ENCODE peak calls at places on chromosomes 3 and 15, in five cellular contexts. W, Y, Z, I and K are unnamed samples.

GRCh38 chr3:155404486-155404885 is 111.0 kb upstream of the STRIT1 start:
- DNase-seq in W (no peak), Y (no peak), Z (no peak), I (no peak), K (no peak)

GRCh38 chr3:111808439-111808838 is 50.6 kb upstream of the PHLDB2 start:
- DNase-seq in W (no peak), Y (no peak), Z (no peak), I (no peak), K (no peak)

GRCh38 chr3:63862804-63863149 is 828 bp downstream of the THOC7 start:
- DNase-seq in W (no peak), Y (no peak), Z (peak), I (no peak), K (no peak)

GRCh38 chr3:112303811-112304325 is 9.9 kb upstream of the SLC9C1 start:
- DNase-seq in W (no peak), Y (no peak), Z (no peak), I (no peak), K (no peak)

GRCh38 chr3:197546307-197547085 is 9.3 kb downstream of the BDH1 start:
- DNase-seq in W (no peak), Y (no peak), Z (no peak), I (no peak), K (no peak)

GRCh38 chr15:38547255-38547997 is 17.2 kb downstream of the RASGRP1 start:
- DNase-seq in W (no peak), Y (no peak), Z (no peak), I (peak), K (no peak)

GRCh38 chr3:101039285-101039684 is 46.1 kb upstream of the ABI3BP start:
- DNase-seq in W (no peak), Y (no peak), Z (no peak), I (no peak), K (no peak)

GRCh38 chr15:37517506-37517905 is 416.9 kb upstream of the TMCO5A start:
- DNase-seq in W (no peak), Y (no peak), Z (no peak), I (no peak), K (no peak)

GRCh38 chr15:40633178-40633577 is 39.1 kb downstream of the KNL1 start:
- DNase-seq in W (no peak), Y (no peak), Z (no peak), I (no peak), K (no peak)

GRCh38 chr3:166060789-166061479 is 223.7 kb upstream of the BCHE start:
- DNase-seq in W (no peak), Y (no peak), Z (no peak), I (no peak), K (no peak)

GRCh38 chr3:104347281-104347680 is 1019.4 kb upstream of the ALCAM start:
- DNase-seq in W (no peak), Y (no peak), Z (no peak), I (no peak), K (no peak)

GRCh38 chr3:14717307-14717706 is 42.4 kb downstream of the C3orf20 start:
- DNase-seq in W (no peak), Y (no peak), Z (no peak), I (no peak), K (no peak)

GRCh38 chr15:45634442-45635190 is at the start of gene SQOR:
- DNase-seq in W (peak), Y (peak), Z (peak), I (no peak), K (peak)

GRCh38 chr15:42825599-42825998 is 88.7 kb upstream of the CDAN1 start:
- DNase-seq in W (no peak), Y (no peak), Z (no peak), I (no peak), K (no peak)

GRCh38 chr15:41789237-41789636 is 15.0 kb downstream of the MAPKBP1 start:
- DNase-seq in W (no peak), Y (no peak), Z (no peak), I (peak), K (no peak)

GRCh38 chr3:12351145-12351544 is 62.3 kb downstream of the PPARG start:
- DNase-seq in W (no peak), Y (no peak), Z (no peak), I (no peak), K (no peak)

GRCh38 chr3:48982686-48983085 is 7.4 kb upstream of the P4HTM start:
- DNase-seq in W (no peak), Y (no peak), Z (no peak), I (no peak), K (no peak)

GRCh38 chr3:67923796-67924195 is 269.4 kb upstream of the SUCLG2 start:
- DNase-seq in W (no peak), Y (no peak), Z (no peak), I (no peak), K (no peak)

GRCh38 chr15:57950381-57950946 is 115.0 kb downstream of the ALDH1A2 start:
- DNase-seq in W (no peak), Y (no peak), Z (no peak), I (peak), K (no peak)

GRCh38 chr3:8318002-8318649 is 183.5 kb upstream of the LMCD1 start:
- DNase-seq in W (no peak), Y (no peak), Z (no peak), I (no peak), K (no peak)

GRCh38 chr3:156787926-156788663 is 38.1 kb upstream of the LEKR1 start:
- DNase-seq in W (peak), Y (no peak), Z (no peak), I (peak), K (no peak)

GRCh38 chr15:78335985-78336384 is 4.2 kb upstream of the CRABP1 start:
- DNase-seq in W (no peak), Y (no peak), Z (no peak), I (no peak), K (no peak)

GRCh38 chr3:126558336-126559071 is at the start of gene C3orf22:
- DNase-seq in W (peak), Y (no peak), Z (no peak), I (no peak), K (no peak)

GRCh38 chr3:107855710-107856109 is 235.1 kb downstream of the CD47 start:
- DNase-seq in W (no peak), Y (no peak), Z (no peak), I (peak), K (no peak)

GRCh38 chr3:48694610-48695051 is 8.9 kb upstream of the NCKIPSD start:
- DNase-seq in W (peak), Y (no peak), Z (no peak), I (no peak), K (no peak)

GRCh38 chr3:41893977-41894376 is 67.9 kb downstream of the ULK4 start:
- DNase-seq in W (peak), Y (no peak), Z (no peak), I (peak), K (no peak)

GRCh38 chr3:182233957-182234356 is 522.2 kb downstream of the SOX2 start:
- DNase-seq in W (no peak), Y (no peak), Z (no peak), I (no peak), K (no peak)

GRCh38 chr3:9934235-9934621 is 594 bp downstream of the CRELD1 start:
- DNase-seq in W (peak), Y (no peak), Z (no peak), I (peak), K (no peak)

GRCh38 chr15:81296673-81297072 is 27.3 kb downstream of the STARD5 start:
- DNase-seq in W (no peak), Y (peak), Z (peak), I (no peak), K (peak)

GRCh38 chr3:195181781-195182469 is 89.0 kb downstream of the XXYLT1 start:
- DNase-seq in W (no peak), Y (no peak), Z (no peak), I (no peak), K (no peak)

GRCh38 chr15:81400640-81401236 is 26.7 kb upstream of the TMC3 start:
- DNase-seq in W (peak), Y (peak), Z (peak), I (peak), K (peak)

GRCh38 chr15:35696767-35697231 is 150.8 kb upstream of the DPH6 start:
- DNase-seq in W (no peak), Y (no peak), Z (no peak), I (peak), K (no peak)

GRCh38 chr3:149151843-149152242 is 22.4 kb downstream of the HPS3 start:
- DNase-seq in W (peak), Y (no peak), Z (no peak), I (peak), K (no peak)

GRCh38 chr3:58581328-58582091 is 4.3 kb upstream of the FAM107A start:
- DNase-seq in W (no peak), Y (no peak), Z (no peak), I (no peak), K (no peak)

GRCh38 chr3:8524249-8524648 is 22.6 kb downstream of the LMCD1 start:
- DNase-seq in W (no peak), Y (no peak), Z (no peak), I (no peak), K (no peak)

GRCh38 chr3:178059836-178060235 is 476.4 kb upstream of the KCNMB2 start:
- DNase-seq in W (no peak), Y (no peak), Z (no peak), I (no peak), K (no peak)

GRCh38 chr3:57017481-57017880 is 43.0 kb upstream of the SPATA12 start:
- DNase-seq in W (no peak), Y (no peak), Z (no peak), I (no peak), K (no peak)
- TF ChIP-seq TAF1 in W (no peak), Y (no peak), Z (no peak), I (no peak), K (no peak)

GRCh38 chr3:99954914-99955644 is 137.4 kb downstream of the CMSS1 start:
- DNase-seq in W (no peak), Y (no peak), Z (no peak), I (no peak), K (no peak)
- TF ChIP-seq POLR2AphosphoS5 in W (no peak), Y (no peak), Z (no peak), I (no peak), K (no peak)

GRCh38 chr3:38130219-38130618 is 6.7 kb downstream of the ACAA1 start:
- DNase-seq in W (no peak), Y (no peak), Z (no peak), I (no peak), K (no peak)

GRCh38 chr3:38130631-38131065 is 6.3 kb downstream of the ACAA1 start:
- DNase-seq in W (no peak), Y (no peak), Z (no peak), I (no peak), K (no peak)

GRCh38 chr3:38133557-38134405 is 3.1 kb downstream of the ACAA1 start:
- DNase-seq in W (no peak), Y (no peak), Z (no peak), I (no peak), K (no peak)

GRCh38 chr3:38133209-38133556 is 3.7 kb downstream of the ACAA1 start:
- DNase-seq in W (no peak), Y (no peak), Z (no peak), I (no peak), K (no peak)

GRCh38 chr3:38131621-38132369 is 5.1 kb downstream of the ACAA1 start:
- DNase-seq in W (peak), Y (no peak), Z (no peak), I (peak), K (no peak)
- TF ChIP-seq TAF1 in W (no peak), Y (no peak), Z (no peak), I (no peak), K (no peak)

GRCh38 chr15:98647774-98648653 is at the start of gene IGF1R:
- DNase-seq in W (peak), Y (no peak), Z (peak), I (peak), K (peak)

GRCh38 chr15:98649621-98649995 is 1.3 kb downstream of the IGF1R start:
- DNase-seq in W (peak), Y (no peak), Z (peak), I (no peak), K (no peak)

GRCh38 chr15:98646546-98647025 is 1.8 kb upstream of the IGF1R start:
- DNase-seq in W (no peak), Y (no peak), Z (no peak), I (no peak), K (no peak)

GRCh38 chr15:98648654-98649537 is 557 bp downstream of the IGF1R start:
- DNase-seq in W (peak), Y (no peak), Z (peak), I (peak), K (no peak)

GRCh38 chr15:98647026-98647773 is 1.1 kb upstream of the IGF1R start:
- DNase-seq in W (peak), Y (no peak), Z (peak), I (peak), K (peak)
- TF ChIP-seq POLR2AphosphoS5 in W (no peak), Y (no peak), Z (no peak), I (no peak), K (no peak)

GRCh38 chr3:180250172-180250571 is 213.4 kb upstream of the PEX5L start:
- DNase-seq in W (no peak), Y (no peak), Z (no peak), I (no peak), K (no peak)

GRCh38 chr3:180253283-180253682 is 216.5 kb upstream of the PEX5L start:
- DNase-seq in W (no peak), Y (no peak), Z (no peak), I (no peak), K (no peak)

GRCh38 chr3:180246688-180247195 is 210.0 kb upstream of the PEX5L start:
- DNase-seq in W (no peak), Y (no peak), Z (no peak), I (no peak), K (no peak)

DNA sequence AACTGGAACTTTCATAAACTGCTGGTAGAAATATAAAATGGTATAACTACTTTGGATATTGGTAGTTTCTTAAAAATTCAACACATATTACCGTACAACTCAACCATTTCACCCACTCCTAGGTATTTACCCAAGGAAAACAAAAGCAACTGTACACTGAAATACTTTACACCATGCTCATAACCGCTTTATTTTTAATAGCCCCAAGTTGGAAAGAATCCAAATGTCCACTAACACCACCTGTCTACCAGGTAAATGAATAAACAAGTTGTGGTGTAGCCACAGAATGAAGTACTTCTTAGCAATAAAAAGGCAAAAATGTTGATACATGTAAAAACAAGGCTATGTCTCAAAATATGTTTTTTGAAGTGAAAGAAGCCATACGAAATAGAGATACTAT is 215.9 kb upstream of the PEX5L start:
- DNase-seq in W (no peak), Y (no peak), Z (no peak), I (no peak), K (no peak)
- TF ChIP-seq TAF1 in W (no peak), Y (no peak), Z (no peak), I (no peak), K (no peak)

GRCh38 chr3:78791745-78792144 is 976.1 kb downstream of the ROBO1 start:
- DNase-seq in W (peak), Y (no peak), Z (no peak), I (no peak), K (no peak)
- TF ChIP-seq POLR2AphosphoS5 in W (no peak), Y (no peak), Z (no peak), I (no peak), K (no peak)

GRCh38 chr3:122094693-122095092 is 39.5 kb downstream of the CD86 start:
- DNase-seq in W (no peak), Y (no peak), Z (no peak), I (no peak), K (no peak)

GRCh38 chr3:122091602-122092006 is 36.4 kb downstream of the CD86 start:
- DNase-seq in W (no peak), Y (peak), Z (no peak), I (no peak), K (no peak)

GRCh38 chr3:122088519-122088918 is 33.4 kb downstream of the CD86 start:
- DNase-seq in W (no peak), Y (no peak), Z (no peak), I (no peak), K (no peak)

GRCh38 chr3:122094125-122094524 is 39.0 kb downstream of the CD86 start:
- DNase-seq in W (no peak), Y (peak), Z (no peak), I (no peak), K (no peak)

DNA sequence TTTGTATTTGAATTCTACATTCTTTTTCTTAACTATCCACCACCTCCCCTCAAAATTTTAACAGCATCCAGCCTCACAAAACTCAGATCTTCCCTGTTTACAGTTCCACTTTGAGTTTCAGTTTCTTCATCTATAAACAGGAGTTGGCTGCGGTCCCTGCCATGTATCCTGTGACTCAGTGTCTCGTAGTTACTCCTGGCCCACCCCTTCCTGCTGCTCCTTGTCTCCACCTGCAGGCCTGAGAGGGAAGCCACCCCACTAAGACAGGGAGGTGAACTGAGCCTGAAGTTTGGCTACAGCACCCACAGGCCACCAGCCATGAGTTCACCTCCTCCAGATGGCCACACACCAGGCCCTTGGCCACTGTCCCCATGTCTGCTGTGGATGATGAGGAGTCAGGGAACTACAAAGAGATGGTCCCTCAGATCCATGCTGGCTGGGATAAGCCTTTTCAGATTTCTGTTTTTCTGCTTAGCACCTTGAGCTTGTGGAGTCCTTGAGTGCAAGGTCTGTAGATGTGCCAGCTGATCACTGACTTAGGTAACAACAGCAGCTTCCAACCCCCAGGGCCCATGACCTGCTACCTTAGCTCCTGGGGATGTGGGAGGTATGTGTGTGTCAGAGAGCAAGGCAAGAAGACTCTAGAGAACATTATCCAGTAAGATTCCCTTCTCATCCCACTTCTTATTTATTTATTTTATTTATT is 37.5 kb downstream of the CD86 start:
- DNase-seq in W (no peak), Y (no peak), Z (no peak), I (peak), K (no peak)
- TF ChIP-seq TAF1 in W (no peak), Y (no peak), Z (no peak), I (no peak), K (no peak)

GRCh38 chr15:93152951-93153350 is 63.9 kb upstream of the RGMA start:
- DNase-seq in W (no peak), Y (no peak), Z (no peak), I (no peak), K (no peak)
- TF ChIP-seq POLR2AphosphoS5 in W (no peak), Y (no peak), Z (no peak), I (no peak), K (no peak)

DNA sequence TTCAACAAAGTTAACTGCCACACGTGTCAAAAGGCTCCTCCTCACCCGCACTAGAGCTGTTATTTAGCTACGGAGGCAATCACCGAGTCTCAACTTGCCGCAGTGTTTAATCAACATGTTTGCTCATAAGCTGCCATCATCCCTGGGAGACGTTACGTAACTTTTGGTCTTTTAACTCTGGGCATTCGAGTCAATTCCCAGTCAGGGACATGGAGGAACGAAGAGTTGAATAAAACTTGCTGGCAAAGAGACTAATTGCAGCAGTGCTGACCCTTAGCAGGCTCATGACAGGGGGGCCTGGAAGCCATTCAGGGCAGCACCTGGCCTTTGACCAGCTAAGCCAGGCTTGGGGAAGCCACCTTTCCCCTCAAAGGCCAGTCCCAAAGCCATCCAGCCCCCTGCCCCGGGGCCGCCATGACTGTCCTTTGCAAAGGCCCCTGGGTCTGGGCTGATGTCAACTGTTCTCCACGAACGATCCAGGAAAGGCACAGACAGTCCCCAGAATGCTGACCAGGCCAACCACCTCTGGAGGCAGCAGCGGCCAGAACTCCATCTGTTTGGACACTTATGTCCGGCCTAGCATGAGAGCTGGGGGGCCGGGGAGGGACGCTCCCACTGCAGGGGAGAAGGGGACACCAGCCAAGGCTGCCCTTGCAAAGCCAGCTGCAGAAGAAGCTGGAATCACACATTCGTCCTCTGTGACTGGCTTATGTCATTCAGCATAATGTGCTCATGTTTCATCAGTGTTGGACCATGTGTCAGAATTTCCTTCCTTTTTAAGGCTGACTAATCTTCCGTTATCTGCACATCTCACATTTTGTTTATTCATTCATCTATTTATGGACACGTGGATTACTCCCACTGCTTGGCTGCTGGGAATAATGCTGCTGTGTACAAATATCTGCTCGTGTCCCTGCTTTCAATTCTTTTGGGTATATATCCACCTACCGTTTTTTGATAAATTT is 43.7 kb downstream of the PCSK6 start:
- DNase-seq in W (no peak), Y (no peak), Z (no peak), I (peak), K (no peak)
- TF ChIP-seq TAF1 in W (no peak), Y (no peak), Z (no peak), I (no peak), K (no peak)